ENCODE peak calls at places on chromosomes 7 and 10, in seven cellular contexts. W, K, H, O, I, Q and A are unnamed samples.

GRCh38 chr7:70153946-70154345 is 555.7 kb downstream of the AUTS2 start:
- DNase-seq in K (no peak), Q (no peak), H (no peak), O (no peak), I (no peak), W (no peak), A (no peak)

GRCh38 chr10:108204528-108205313 is 1040.2 kb upstream of the SORCS1 start:
- DNase-seq in W (no peak), I (peak), H (peak), O (no peak), Q (no peak), K (no peak), A (no peak)

GRCh38 chr10:50679149-50679548 is 55.4 kb upstream of the SGMS1 start:
- DNase-seq in W (no peak), O (no peak), H (no peak), I (no peak), K (no peak), Q (no peak), A (no peak)

GRCh38 chr10:63003816-63004453 is 129.2 kb upstream of the NRBF2 start:
- DNase-seq in I (peak), O (no peak), Q (no peak), W (no peak), K (no peak), H (peak), A (no peak)

GRCh38 chr7:143074141-143074540 is 22.0 kb downstream of the OR6V1 start:
- DNase-seq in W (no peak), H (no peak), K (no peak), I (no peak), Q (no peak), O (no peak), A (no peak)

GRCh38 chr10:49217645-49218044 is 29.5 kb upstream of the TMEM273 start:
- DNase-seq in O (no peak), K (no peak), Q (no peak), I (no peak), W (no peak), H (no peak), A (no peak)

GRCh38 chr10:118543714-118544400 is 51.6 kb downstream of the PRLHR start:
- DNase-seq in Q (peak), O (no peak), W (peak), K (peak), I (peak), H (peak), A (peak)

GRCh38 chr7:154912921-154913644 is 89.8 kb downstream of the PAXIP1 start:
- DNase-seq in O (no peak), Q (no peak), I (no peak), H (no peak), W (no peak), K (no peak), A (no peak)

GRCh38 chr10:128614206-128614605 is 488.0 kb upstream of the MKI67 start:
- DNase-seq in W (no peak), O (no peak), K (peak), H (no peak), I (no peak), Q (no peak), A (no peak)

GRCh38 chr10:83075395-83076072 is 1063.8 kb upstream of the GHITM start:
- DNase-seq in W (no peak), Q (no peak), I (no peak), O (no peak), H (peak), K (no peak), A (no peak)

GRCh38 chr7:69526570-69526969 is 71.7 kb upstream of the AUTS2 start:
- DNase-seq in W (no peak), I (peak), O (no peak), Q (no peak), H (no peak), K (no peak), A (no peak)

GRCh38 chr7:107785926-107786325 is 17.1 kb downstream of the SLC26A3 start:
- DNase-seq in W (no peak), O (no peak), H (peak), I (no peak), Q (no peak), K (no peak), A (no peak)

GRCh38 chr10:11472158-11472753 is 139.2 kb downstream of the USP6NL start:
- DNase-seq in O (peak), H (peak), K (no peak), W (peak), I (peak), Q (peak), A (peak)

GRCh38 chr7:15584575-15584974 is 22.8 kb upstream of the AGMO start:
- DNase-seq in H (no peak), K (no peak), W (peak), Q (no peak), O (no peak), I (no peak), A (no peak)

GRCh38 chr10:12729885-12730284 is 271.6 kb downstream of the CCDC3 start:
- DNase-seq in I (no peak), K (no peak), W (no peak), O (no peak), H (no peak), Q (no peak), A (no peak)

GRCh38 chr10:98259606-98260319 is 8.2 kb downstream of the LOXL4 start:
- DNase-seq in H (no peak), Q (no peak), W (no peak), I (no peak), O (no peak), K (peak), A (no peak)

GRCh38 chr10:58666024-58666423 is 153.4 kb downstream of the BICC1 start:
- DNase-seq in W (no peak), K (no peak), H (no peak), O (no peak), Q (no peak), I (no peak), A (no peak)